ENCODE peak calls at places on chromosomes 7 and 10, in four cellular contexts. W, T, C and D are unnamed samples.

GRCh38 chr10:29618341-29619171 is 16.2 kb downstream of the SVIL start:
- DNase-seq in W (no peak), T (peak; percentile 90), C (no peak), D (no peak)

GRCh38 chr7:99036531-99037175 is 107.3 kb downstream of the SMURF1 start:
- DNase-seq in W (no peak), T (peak; percentile 32), C (peak; percentile 42), D (peak; percentile 51)

GRCh38 chr10:35270100-35270499 is 66.2 kb upstream of the CCNY start:
- DNase-seq in W (no peak), T (no peak), C (no peak), D (no peak)

GRCh38 chr7:35185908-35186731 is 67.8 kb downstream of the TBX20 start:
- DNase-seq in W (no peak), T (no peak), C (no peak), D (no peak)

GRCh38 chr10:68594405-68594804 is 34.3 kb downstream of the TET1 start:
- DNase-seq in W (no peak), T (no peak), C (peak; percentile 29), D (no peak)

GRCh38 chr10:12448729-12449391 is 99.5 kb downstream of the CAMK1D start:
- DNase-seq in W (peak; percentile 59), T (no peak), C (no peak), D (peak; percentile 25)

GRCh38 chr7:20928022-20928421 is 141.3 kb upstream of the SP8 start:
- DNase-seq in W (no peak), T (no peak), C (no peak), D (no peak)

GRCh38 chr7:30252885-30253795 is 31.3 kb upstream of the ZNRF2 start:
- DNase-seq in W (no peak), T (no peak), C (no peak), D (no peak)

GRCh38 chr7:127347567-127348246 is 44.8 kb downstream of the ZNF800 start:
- DNase-seq in W (no peak), T (peak; percentile 28), C (peak; percentile 75), D (peak; percentile 89)

GRCh38 chr7:151425670-151426075 is 14.3 kb downstream of the CRYGN start:
- DNase-seq in W (no peak), T (no peak), C (no peak), D (no peak)

GRCh38 chr10:127044191-127044590 is 139.0 kb downstream of the DOCK1 start:
- DNase-seq in W (no peak), T (no peak), C (no peak), D (no peak)

GRCh38 chr10:76902949-76903348 is 734.7 kb downstream of the KCNMA1 start:
- DNase-seq in W (no peak), T (no peak), C (no peak), D (peak; percentile 64)

GRCh38 chr7:44434201-44434600 is 56.3 kb downstream of the NUDCD3 start:
- DNase-seq in W (no peak), T (no peak), C (no peak), D (no peak)

GRCh38 chr7:151392002-151392401 is 17.8 kb downstream of the WDR86 start:
- DNase-seq in W (no peak), T (no peak), C (no peak), D (no peak)

GRCh38 chr7:101362334-101363195 is at the start of gene COL26A1:
- DNase-seq in W (no peak), T (no peak), C (no peak), D (peak; percentile 58)

GRCh38 chr7:115068220-115068619 is 146.3 kb downstream of the MDFIC start:
- DNase-seq in W (no peak), T (no peak), C (no peak), D (no peak)

GRCh38 chr10:118978316-118978997 is 51.1 kb upstream of the NANOS1 start:
- DNase-seq in W (no peak), T (no peak), C (no peak), D (no peak)

GRCh38 chr10:115092555-115093285 is 445 bp upstream of the ATRNL1 start:
- DNase-seq in W (no peak), T (no peak), C (no peak), D (peak; percentile 69)

GRCh38 chr10:47098964-47099363 is 187.7 kb downstream of the PTPN20 start:
- DNase-seq in W (no peak), T (no peak), C (no peak), D (no peak)

GRCh38 chr7:108420482-108420908 is 35.7 kb downstream of the NRCAM start:
- DNase-seq in W (no peak), T (no peak), C (no peak), D (no peak)

GRCh38 chr10:35451103-35452016 is 115.1 kb downstream of the CCNY start:
- DNase-seq in W (peak; percentile 76), T (no peak), C (no peak), D (no peak)

GRCh38 chr7:157613575-157614322 is 276.9 kb downstream of the DNAJB6 start:
- DNase-seq in W (no peak), T (no peak), C (no peak), D (no peak)
- TF ChIP-seq TARDBP in W (no peak), T (no peak), C (no peak), D (no peak)

DNA sequence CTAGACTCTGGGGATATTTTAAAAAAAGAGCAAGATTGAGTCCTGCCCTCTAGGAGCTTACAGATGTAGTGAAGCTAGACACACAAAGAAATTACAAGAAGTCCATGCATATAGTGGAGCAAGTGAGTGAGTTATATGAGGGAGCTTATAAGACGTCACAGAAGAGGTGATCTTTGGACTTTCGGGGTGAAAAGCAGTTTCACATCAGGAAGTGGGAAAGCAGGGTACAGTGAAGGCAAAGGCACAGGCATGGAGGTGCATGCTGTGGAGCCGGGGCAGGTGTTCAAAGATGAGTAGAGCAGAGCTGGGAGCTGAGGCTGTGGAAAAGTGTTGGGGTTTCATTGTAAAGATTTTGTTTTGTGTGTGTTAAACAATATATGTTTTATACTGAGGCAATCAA is 38.5 kb upstream of the EXOC6 start:
- DNase-seq in W (no peak), T (no peak), C (no peak), D (no peak)
- TF ChIP-seq FOXM1 in W (no peak), T (no peak), C (no peak), D (no peak)

GRCh38 chr10:24897326-24897926 is 55.0 kb downstream of the PRTFDC1 start:
- DNase-seq in W (no peak), T (peak; percentile 20), C (peak; percentile 67), D (no peak)
- TF ChIP-seq TARDBP in W (no peak), T (no peak), C (no peak), D (no peak)

DNA sequence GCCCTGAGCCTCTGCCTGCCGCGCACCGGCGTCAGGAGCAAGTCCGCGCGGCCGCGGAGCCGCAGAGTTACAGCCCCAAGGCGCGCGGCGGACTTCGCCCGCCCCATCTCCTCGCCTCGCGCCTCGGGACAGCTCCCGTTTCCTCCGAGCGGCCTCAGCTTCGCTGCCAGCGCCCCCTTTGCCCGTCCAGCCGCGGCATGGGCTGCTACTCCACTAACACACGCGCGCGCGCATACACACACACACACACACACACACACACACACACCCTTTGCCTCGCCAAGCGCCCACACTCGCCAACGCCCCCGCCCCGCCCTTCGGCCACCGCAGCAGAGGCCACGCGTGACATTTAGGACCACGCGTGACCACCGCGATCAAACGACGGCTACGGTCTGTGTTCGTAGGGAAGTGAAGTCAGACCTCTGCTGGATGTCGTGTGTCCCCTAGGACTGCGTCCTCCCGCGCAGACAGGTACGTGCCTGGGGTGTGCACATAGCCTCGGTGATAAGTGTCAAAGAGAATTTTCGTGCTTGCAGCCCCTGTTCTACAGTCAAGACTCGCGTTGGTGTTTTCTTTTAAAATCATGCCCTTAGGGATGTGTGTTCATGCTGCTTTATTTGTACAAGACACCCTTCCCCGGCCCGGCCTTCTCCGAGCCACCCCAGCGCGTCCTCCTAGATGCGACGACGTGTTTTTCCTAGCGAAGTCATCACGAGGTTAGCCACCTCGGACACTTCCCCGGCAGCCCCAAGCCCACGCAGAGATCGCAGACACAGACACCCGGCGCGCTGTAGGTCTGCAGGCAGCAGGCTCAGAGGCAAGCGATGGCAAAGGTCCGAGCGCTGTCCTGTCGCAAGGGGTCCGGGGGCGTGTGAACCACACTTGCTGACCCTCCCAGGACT is 890 bp downstream of the MKX start:
- DNase-seq in W (no peak), T (no peak), C (no peak), D (no peak)
- TF ChIP-seq FOXM1 in W (no peak), T (no peak), C (no peak), D (no peak)

GRCh38 chr7:22563115-22563514 is 63.1 kb upstream of the STEAP1B start:
- DNase-seq in W (no peak), T (no peak), C (peak; percentile 34), D (no peak)
- TF ChIP-seq TARDBP in W (no peak), T (no peak), C (no peak), D (no peak)

GRCh38 chr7:40656349-40656748 is 521.5 kb downstream of the SUGCT start:
- DNase-seq in W (no peak), T (no peak), C (no peak), D (no peak)

GRCh38 chr7:40654171-40654570 is 519.4 kb downstream of the SUGCT start:
- DNase-seq in W (no peak), T (no peak), C (no peak), D (no peak)

GRCh38 chr7:40655426-40655825 is 520.6 kb downstream of the SUGCT start:
- DNase-seq in W (no peak), T (no peak), C (no peak), D (no peak)

GRCh38 chr7:40659231-40659630 is 524.4 kb downstream of the SUGCT start:
- DNase-seq in W (no peak), T (no peak), C (no peak), D (no peak)

DNA sequence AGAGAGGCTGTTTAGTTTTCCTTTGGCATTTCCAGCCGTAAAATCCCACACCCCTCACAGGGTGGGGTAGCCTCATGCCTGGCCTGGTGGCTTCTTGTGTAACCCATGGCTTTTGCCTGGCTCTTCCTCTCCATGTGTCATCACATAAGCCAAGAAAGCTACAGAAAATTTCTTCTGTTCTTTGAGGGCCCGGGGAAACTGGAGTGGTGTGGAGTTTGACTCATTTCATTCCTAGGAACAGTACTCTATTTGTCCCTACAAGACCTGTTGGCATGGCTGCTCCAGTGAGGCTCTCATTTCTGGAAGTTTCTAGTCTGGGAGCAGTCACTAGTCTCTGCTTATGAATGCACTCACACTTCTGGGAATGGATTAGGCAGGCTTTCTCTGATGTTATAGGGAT is 523.9 kb downstream of the SUGCT start:
- DNase-seq in W (no peak), T (no peak), C (no peak), D (no peak)
- TF ChIP-seq FOXM1 in W (no peak), T (no peak), C (no peak), D (no peak)

GRCh38 chr7:155090647-155091046 is 20.5 kb downstream of the HTR5A start:
- DNase-seq in W (no peak), T (no peak), C (no peak), D (no peak)
- TF ChIP-seq TARDBP in W (no peak), T (no peak), C (no peak), D (no peak)